ENCODE peak calls at places on chromosomes 4 and X, in seven cellular contexts. G is astrocyte of the spinal cord, C is lung, J is endodermal cell, F is upper lobe of right lung, D is AG10803, W is left lung. H is an unnamed sample.
A peak's percentile ranks its signal among the peaks of the same experiment; 100 is the strongest.

GRCh38 chrX:5051831-5052491 is 1176.7 kb downstream of the NLGN4X start:
- DNase-seq in D (peak; percentile 52), F (no peak), C (peak; percentile 63), G (peak; percentile 90), W (no peak), J (peak; percentile 43), H (no peak)

GRCh38 chr4:145881991-145882390 is 56.6 kb downstream of the ZNF827 start:
- DNase-seq in W (peak; percentile 76), J (no peak), C (peak; percentile 69), D (no peak), F (peak; percentile 76), G (no peak), H (no peak)

GRCh38 chrX:41922125-41922521 is 1.2 kb downstream of the CASK start:
- DNase-seq in J (no peak), C (no peak), D (peak; percentile 17), W (no peak), G (peak; percentile 16), F (no peak), H (peak; percentile 25)

GRCh38 chrX:44828008-44828605 is 15.7 kb upstream of the DUSP21 start:
- DNase-seq in D (peak; percentile 69), G (peak; percentile 78), J (no peak), C (no peak), W (no peak), F (no peak), H (peak; percentile 83)

GRCh38 chrX:75156537-75156945 is 458 bp upstream of the ABCB7 start:
- DNase-seq in F (no peak), J (no peak), C (no peak), G (no peak), W (no peak), D (peak; percentile 50), H (peak; percentile 52)

GRCh38 chr4:152858934-152859333 is 77.2 kb upstream of the FHDC1 start:
- DNase-seq in W (peak; percentile 31), C (no peak), F (no peak), J (no peak), G (no peak), D (no peak), H (no peak)

GRCh38 chr4:73418677-73419076 is 14.6 kb downstream of the ALB start:
- DNase-seq in C (no peak), F (no peak), D (no peak), G (no peak), J (no peak), W (no peak), H (no peak)

GRCh38 chr4:99383833-99384392 is 31.4 kb upstream of the ADH1C start:
- DNase-seq in F (no peak), C (no peak), G (peak; percentile 64), D (peak; percentile 99), J (no peak), W (no peak), H (peak; percentile 100)

GRCh38 chr4:145440292-145441007 is 41.2 kb upstream of the SMAD1 start:
- DNase-seq in C (no peak), D (no peak), J (no peak), F (no peak), G (no peak), W (no peak), H (no peak)

GRCh38 chrX:66200855-66201795 is 37.1 kb downstream of the HEPH start:
- DNase-seq in G (peak; percentile 7), C (no peak), J (no peak), D (peak; percentile 32), F (no peak), W (no peak), H (peak; percentile 54)

GRCh38 chr4:112340048-112340447 is 42.9 kb downstream of the ALPK1 start:
- DNase-seq in J (no peak), D (no peak), W (no peak), F (no peak), C (no peak), G (no peak), H (no peak)

GRCh38 chrX:153521034-153521433 is 3.6 kb downstream of the ATP2B3 start:
- DNase-seq in F (no peak), W (no peak), C (no peak), J (no peak), D (no peak), G (no peak), H (peak; percentile 60)

GRCh38 chr4:26985836-26986235 is 125.2 kb downstream of the STIM2 start:
- DNase-seq in W (no peak), J (no peak), D (no peak), G (no peak), C (no peak), F (no peak), H (no peak)

GRCh38 chrX:39957816-39958561 is 139.8 kb downstream of the BCOR start:
- DNase-seq in D (peak; percentile 69), W (no peak), F (no peak), C (no peak), G (no peak), J (no peak), H (peak; percentile 64)

GRCh38 chr4:152807294-152807829 is 27.6 kb downstream of the ARFIP1 start:
- DNase-seq in C (no peak), D (peak; percentile 22), G (peak; percentile 71), J (no peak), W (no peak), F (no peak), H (no peak)

GRCh38 chr4:74112399-74113090 is 13.6 kb upstream of the CXCL2 start:
- DNase-seq in F (no peak), G (peak; percentile 56), C (no peak), W (no peak), J (no peak), D (peak; percentile 40), H (peak; percentile 53)

GRCh38 chrX:132292753-132293152 is 73.5 kb upstream of the RAP2C start:
- DNase-seq in G (peak; percentile 52), W (no peak), J (peak; percentile 58), D (peak; percentile 62), F (no peak), C (no peak), H (peak; percentile 75)

GRCh38 chr4:184168406-184169019 is 49.2 kb downstream of the ENPP6 start:
- DNase-seq in W (peak; percentile 97), J (peak; percentile 95), G (peak; percentile 66), F (peak; percentile 87), D (peak; percentile 60), C (peak; percentile 65), H (peak; percentile 66)

GRCh38 chr4:85151786-85152185 is 185.3 kb upstream of the WDFY3 start:
- DNase-seq in W (no peak), C (no peak), J (no peak), G (no peak), F (no peak), D (no peak), H (no peak)

GRCh38 chrX:126376465-126376864 is 176.1 kb downstream of the DCAF12L1 start:
- DNase-seq in W (no peak), J (peak; percentile 48), C (no peak), D (no peak), F (no peak), G (no peak), H (no peak)
- TF ChIP-seq CTCF in W (no peak), J (peak; percentile 64), C (no peak), D (no peak), F (no peak), G (no peak), H (no peak)

DNA sequence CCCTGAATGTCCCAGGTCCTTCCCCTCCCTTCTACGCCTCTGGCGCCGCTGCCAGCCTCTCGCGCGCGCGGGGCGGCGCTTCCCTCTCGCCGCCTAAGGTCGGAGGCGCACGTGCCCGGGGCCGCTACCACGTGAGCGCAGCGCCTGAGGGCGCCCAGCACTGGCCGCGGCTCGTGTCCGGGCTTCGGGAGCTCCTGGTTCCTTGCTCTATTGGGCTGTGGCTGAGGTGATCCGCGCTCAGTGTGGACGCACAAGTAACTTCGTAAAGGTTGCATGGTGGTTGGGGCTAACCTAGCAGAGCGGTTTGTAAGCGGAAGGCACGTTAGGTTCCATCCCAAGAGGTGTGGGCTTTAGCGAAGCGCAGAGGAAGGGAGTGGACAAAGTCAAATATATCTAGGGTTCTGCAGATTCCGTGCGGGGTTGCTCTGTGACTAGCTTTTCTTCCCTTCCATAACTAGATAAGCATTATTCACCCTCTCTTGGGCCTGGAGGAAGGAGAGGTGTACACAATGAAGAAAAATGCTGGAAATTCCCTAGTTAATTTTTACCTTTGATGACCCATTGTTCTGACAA is 1.8 kb downstream of the TLL1 start:
- DNase-seq in F (peak; percentile 65), D (no peak), J (peak; percentile 86), W (peak; percentile 76), C (no peak), G (peak; percentile 6), H (no peak)
- H3K4me3 ChIP-seq in F (peak overlapping the region; percentile 52), D (no peak overlapping the region), J (peak overlapping the region; percentile 78), W (peak overlapping the region; percentile 12), C (peak overlapping the region; percentile 18), G (peak overlapping the region; percentile 51), H (peak overlapping the region; percentile 67)

DNA sequence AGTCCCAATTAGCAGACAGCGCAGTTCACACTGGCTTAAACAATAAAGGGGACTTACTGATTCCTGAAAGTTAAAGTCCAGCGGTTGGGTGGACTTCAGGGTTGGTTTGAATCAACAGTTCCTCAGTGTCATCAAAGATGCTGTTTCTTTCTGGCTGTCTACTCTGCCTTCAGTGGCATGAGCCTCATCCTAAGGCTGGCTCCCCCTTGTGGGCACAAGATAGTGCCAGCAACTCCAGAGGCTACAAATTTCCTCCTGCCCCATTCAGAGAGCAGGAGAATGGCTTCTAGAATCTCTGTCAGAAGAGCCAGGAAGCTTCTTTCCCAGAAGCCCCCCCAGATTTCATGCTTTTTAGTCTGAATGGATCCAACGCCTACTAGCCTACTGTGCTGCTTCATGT is 82.4 kb upstream of the MTM1 start:
- DNase-seq in W (no peak), J (peak; percentile 79), F (no peak), D (peak; percentile 58), G (peak; percentile 53), C (no peak), H (peak; percentile 66)
- TF ChIP-seq CTCF in W (peak; percentile 41), J (peak; percentile 78), F (peak; percentile 54), D (peak; percentile 69), G (peak; percentile 65), C (peak; percentile 51), H (peak; percentile 62)

GRCh38 chr4:84019626-84020025 is 479.5 kb downstream of the NKX6-1 start:
- DNase-seq in G (no peak), F (no peak), J (no peak), W (no peak), C (no peak), D (no peak), H (no peak)

GRCh38 chr4:84028340-84028739 is 470.8 kb downstream of the NKX6-1 start:
- DNase-seq in W (no peak), G (no peak), J (peak; percentile 63), D (no peak), C (no peak), F (no peak), H (no peak)

GRCh38 chr4:84024405-84024804 is 474.7 kb downstream of the NKX6-1 start:
- DNase-seq in F (no peak), D (no peak), C (no peak), J (peak; percentile 52), W (no peak), G (no peak), H (no peak)
- H3K4me3 ChIP-seq in F (no peak overlapping the region), D (no peak overlapping the region), C (no peak overlapping the region), J (no peak overlapping the region), W (no peak overlapping the region), G (no peak overlapping the region), H (no peak overlapping the region)

GRCh38 chr4:28177641-28178040 is 1317.0 kb downstream of the STIM2 start:
- DNase-seq in D (no peak), G (no peak), W (no peak), F (no peak), J (no peak), C (no peak), H (no peak)
- TF ChIP-seq CTCF in D (no peak), G (no peak), W (no peak), F (no peak), J (no peak), C (no peak), H (no peak)